ENCODE peak calls at places on chromosomes 7 and 10, in six cellular contexts. H, B, O, V, G and T are unnamed samples.

GRCh38 chr10:114303556-114303955 is 64.5 kb downstream of the VWA2 start:
- DNase-seq in H (no peak), B (no peak), O (no peak), V (no peak), G (no peak), T (no peak)

GRCh38 chr7:90111-91063 is 102.0 kb upstream of the FAM20C start:
- DNase-seq in H (peak), B (no peak), O (no peak), V (no peak), G (peak), T (no peak)

GRCh38 chr10:652226-652625 is 37.2 kb downstream of the DIP2C start:
- DNase-seq in H (no peak), B (peak), O (no peak), V (no peak), G (no peak), T (no peak)

GRCh38 chr7:50315739-50316671 is 11.5 kb downstream of the IKZF1 start:
- DNase-seq in H (no peak), B (no peak), O (no peak), V (no peak), G (no peak), T (no peak)

GRCh38 chr10:125977206-125977605 is 80.8 kb downstream of the FANK1 start:
- DNase-seq in H (no peak), B (no peak), O (no peak), V (no peak), G (no peak), T (no peak)

GRCh38 chr7:21566094-21566493 is 23.3 kb downstream of the DNAH11 start:
- DNase-seq in H (no peak), B (no peak), O (no peak), V (no peak), G (no peak), T (no peak)

GRCh38 chr10:58796242-58796641 is 283.6 kb downstream of the BICC1 start:
- DNase-seq in H (no peak), B (peak), O (no peak), V (no peak), G (no peak), T (peak)

GRCh38 chr7:55545496-55545895 is 26.8 kb downstream of the VOPP1 start:
- DNase-seq in H (peak), B (no peak), O (no peak), V (no peak), G (peak), T (peak)

GRCh38 chr7:87420173-87420572 is 55.3 kb downstream of the ABCB4 start:
- DNase-seq in H (no peak), B (no peak), O (no peak), V (no peak), G (no peak), T (no peak)

GRCh38 chr10:49076741-49077521 is 38.4 kb downstream of the VSTM4 start:
- DNase-seq in H (no peak), B (no peak), O (no peak), V (no peak), G (no peak), T (no peak)
- H3K9ac ChIP-seq in H (no peak), B (no peak), O (no peak), V (no peak), G (no peak), T (no peak)

GRCh38 chr7:101940151-101940550 is 122.7 kb downstream of the CUX1 start:
- DNase-seq in H (no peak), B (no peak), O (no peak), V (no peak), G (no peak), T (no peak)

GRCh38 chr7:101943306-101943705 is 125.9 kb downstream of the CUX1 start:
- DNase-seq in H (no peak), B (no peak), O (no peak), V (no peak), G (no peak), T (no peak)

GRCh38 chr7:101942603-101943210 is 125.3 kb downstream of the CUX1 start:
- DNase-seq in H (no peak), B (no peak), O (no peak), V (no peak), G (no peak), T (no peak)

GRCh38 chr7:101940830-101941229 is 123.4 kb downstream of the CUX1 start:
- DNase-seq in H (no peak), B (peak), O (peak), V (peak), G (peak), T (no peak)

GRCh38 chr7:101941481-101942383 is 124.3 kb downstream of the CUX1 start:
- DNase-seq in H (peak), B (no peak), O (no peak), V (no peak), G (peak), T (no peak)
- H4K8ac ChIP-seq in H (no peak), B (no peak), O (no peak), V (no peak), G (no peak), T (no peak)

GRCh38 chr10:127734753-127735152 is 2.2 kb upstream of the FOXI2 start:
- DNase-seq in H (no peak), B (peak), O (no peak), V (no peak), G (no peak), T (no peak)
- H3K23ac ChIP-seq in H (no peak), B (no peak), O (no peak), V (no peak), G (no peak), T (no peak)

DNA sequence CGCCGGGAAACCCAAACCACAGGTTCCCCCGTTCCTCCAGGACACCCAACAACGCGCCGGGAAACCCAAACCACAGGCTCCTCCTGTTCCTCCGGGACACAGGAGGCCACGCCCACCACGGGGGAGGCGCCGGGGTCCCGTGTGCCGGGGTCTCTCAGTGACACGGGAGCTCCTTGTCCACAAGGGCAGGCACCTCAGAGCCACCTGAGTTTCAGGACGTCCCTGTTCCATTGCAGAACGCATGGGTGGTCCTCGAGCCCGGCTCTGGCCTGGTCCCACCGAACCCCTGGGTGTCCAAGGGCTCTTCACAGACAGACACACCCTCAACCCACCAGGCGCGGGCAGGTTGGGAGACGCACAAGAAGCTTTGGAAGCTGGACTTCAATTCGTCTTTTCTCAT is 57.6 kb upstream of the ADGRA1 start:
- DNase-seq in H (no peak), B (no peak), O (no peak), V (no peak), G (no peak), T (no peak)
- H3K9ac ChIP-seq in H (no peak), B (no peak), O (no peak), V (peak), G (no peak), T (no peak)

DNA sequence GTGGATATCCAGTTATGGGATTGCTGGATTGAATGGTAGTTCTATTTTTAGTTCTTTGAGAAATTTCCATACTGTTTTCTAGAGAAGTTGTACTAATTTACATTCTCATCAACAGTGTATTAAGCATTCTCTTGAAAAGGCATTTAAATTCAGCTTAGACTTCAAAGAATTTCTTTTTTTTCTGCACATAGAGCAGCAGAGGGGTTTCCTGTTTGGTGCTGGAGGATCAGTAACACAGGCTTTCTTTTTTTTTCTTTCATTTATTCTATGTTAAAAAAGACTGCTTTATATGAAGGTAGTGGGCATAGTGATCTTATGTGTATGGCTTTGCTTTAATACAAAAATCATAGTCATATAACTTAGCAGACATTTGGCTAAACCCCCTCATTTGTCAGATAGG is 47.6 kb upstream of the TARP start:
- DNase-seq in H (no peak), B (no peak), O (no peak), V (no peak), G (no peak), T (no peak)
- H4K8ac ChIP-seq in H (no peak), B (no peak), O (no peak), V (no peak), G (no peak), T (no peak)

GRCh38 chr10:8076948-8077347 is 22.5 kb downstream of the GATA3 start:
- DNase-seq in H (no peak), B (no peak), O (no peak), V (no peak), G (no peak), T (no peak)
- H3K23ac ChIP-seq in H (no peak), B (no peak), O (no peak), V (no peak), G (no peak), T (no peak)

DNA sequence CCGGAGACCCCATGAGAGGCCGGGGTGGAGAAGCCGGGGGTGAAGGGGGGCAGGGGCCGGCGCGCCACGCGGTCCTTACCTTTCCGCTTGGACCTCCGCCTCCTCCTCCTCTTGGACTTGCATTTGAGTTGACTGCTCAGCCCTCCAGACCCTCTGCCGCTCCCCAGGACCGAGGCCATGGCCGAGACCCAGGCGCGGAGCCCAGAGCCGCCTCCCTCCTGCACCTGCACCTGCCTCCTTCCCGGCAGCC is 428 bp downstream of the ADARB2 start:
- DNase-seq in H (no peak), B (no peak), O (no peak), V (no peak), G (no peak), T (no peak)
- H3K9ac ChIP-seq in H (no peak), B (no peak), O (no peak), V (peak), G (no peak), T (no peak)